ENCODE peak calls at places on chromosomes 16 and 17, in nine cellular contexts. K is SK-N-SH, T is astrocyte of the spinal cord, P is WERI-Rb-1, R is thoracic aorta, C is choroid plexus epithelial cell, Q is AG10803, I is Panc1, Z is H1. M is an unnamed sample.

GRCh38 chr16:75288181-75288580 is 36.8 kb upstream of the BCAR1 start:
- DNase-seq in K (peak), T (no peak), P (no peak), R (no peak), C (no peak), Q (peak), I (no peak), Z (no peak), M (no peak)

GRCh38 chr17:74211929-74212261 is 1.5 kb upstream of the TTYH2 start:
- DNase-seq in K (no peak), T (no peak), P (no peak), R (no peak), C (peak), Q (no peak), I (no peak), Z (no peak), M (no peak)

GRCh38 chr16:77571463-77571862 is 136.6 kb upstream of the ADAMTS18 start:
- DNase-seq in K (no peak), T (no peak), P (no peak), R (no peak), C (no peak), Q (no peak), I (no peak), Z (no peak), M (no peak)

GRCh38 chr17:58301504-58302150 is 20.9 kb upstream of the MPO start:
- DNase-seq in K (no peak), T (no peak), P (no peak), R (no peak), C (no peak), Q (no peak), I (no peak), Z (no peak), M (no peak)

GRCh38 chr16:71289732-71290062 is 495 bp upstream of the CMTR2 start:
- DNase-seq in K (no peak), T (no peak), P (no peak), R (no peak), C (no peak), Q (no peak), I (no peak), Z (no peak), M (no peak)

GRCh38 chr17:47797797-47798196 is 23.8 kb downstream of the OSBPL7 start:
- DNase-seq in K (no peak), T (no peak), P (no peak), R (no peak), C (no peak), Q (no peak), I (no peak), Z (no peak), M (no peak)

GRCh38 chr16:10663146-10663545 is 31.6 kb downstream of the TEKT5 start:
- DNase-seq in K (no peak), T (no peak), P (no peak), R (no peak), C (no peak), Q (no peak), I (no peak), Z (no peak), M (no peak)

GRCh38 chr17:58335779-58336455 is 7.3 kb upstream of the TSPOAP1 start:
- DNase-seq in K (peak), T (no peak), P (no peak), R (no peak), C (no peak), Q (peak), I (no peak), Z (no peak), M (no peak)

GRCh38 chr17:1940810-1941185 is 84.3 kb downstream of the RTN4RL1 start:
- DNase-seq in K (no peak), T (no peak), P (peak), R (no peak), C (no peak), Q (no peak), I (no peak), Z (no peak), M (no peak)

GRCh38 chr17:38762231-38762630 is 9.7 kb downstream of the PSMB3 start:
- DNase-seq in K (no peak), T (no peak), P (no peak), R (no peak), C (no peak), Q (no peak), I (no peak), Z (no peak), M (no peak)

GRCh38 chr17:38766341-38766740 is 13.8 kb downstream of the PSMB3 start:
- DNase-seq in K (no peak), T (no peak), P (no peak), R (no peak), C (no peak), Q (no peak), I (no peak), Z (no peak), M (no peak)

DNA sequence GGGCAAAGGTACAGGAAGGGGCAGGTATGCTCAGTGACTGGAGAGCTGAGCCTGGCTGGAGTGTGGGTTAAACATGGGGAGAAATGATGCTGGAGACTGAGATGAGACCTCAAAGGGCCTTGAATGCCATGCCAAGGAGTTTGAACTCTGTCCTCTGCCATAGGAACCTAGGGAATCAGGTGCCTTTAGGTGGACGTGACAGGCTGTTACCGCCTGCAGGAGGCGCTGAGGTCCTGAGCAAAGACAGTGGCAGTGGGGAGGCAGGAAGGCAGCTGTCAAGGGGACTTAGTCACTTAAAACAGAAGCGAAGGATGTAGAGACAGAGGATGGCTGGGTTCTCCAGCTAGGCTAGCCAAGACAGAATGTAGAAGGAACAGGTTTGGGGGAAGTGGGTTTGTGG is 9.1 kb downstream of the PSMB3 start:
- DNase-seq in K (peak), T (peak), P (peak), R (no peak), C (peak), Q (peak), I (no peak), Z (no peak), M (peak)
- TF ChIP-seq CTCF in K (peak), T (peak), P (peak), R (no peak), C (peak), Q (peak), I (no peak), Z (peak), M (peak)

GRCh38 chr16:87387942-87388817 is 4.0 kb upstream of the MAP1LC3B start:
- DNase-seq in K (peak), T (peak), P (peak), R (peak), C (peak), Q (peak), I (peak), Z (peak), M (peak)
- H3K4me3 ChIP-seq in K (no peak), T (no peak), P (peak), R (peak), C (no peak), Q (peak), I (peak), Z (no peak), M (peak)

DNA sequence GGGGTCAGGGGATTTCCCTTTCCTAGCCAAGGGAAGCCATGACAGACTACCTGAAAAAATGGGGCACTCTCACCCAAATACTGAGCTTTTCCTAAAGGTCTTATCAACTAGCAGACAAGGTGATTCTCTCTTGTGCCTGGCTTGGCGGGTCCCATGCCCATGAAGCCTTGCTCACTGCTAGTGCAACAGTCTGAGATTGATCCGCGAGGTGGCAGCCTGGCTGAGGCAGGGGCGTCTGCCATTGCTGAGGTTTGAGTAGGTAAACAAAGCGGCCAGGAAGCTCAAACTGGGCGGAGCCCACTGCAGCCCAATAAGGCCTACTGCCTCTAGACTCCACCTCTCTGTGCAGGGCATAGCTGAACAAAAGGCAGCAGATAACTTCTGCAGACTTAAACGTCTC is 152.6 kb upstream of the PMFBP1 start:
- DNase-seq in K (no peak), T (no peak), P (no peak), R (no peak), C (no peak), Q (no peak), I (no peak), Z (no peak), M (no peak)
- TF ChIP-seq CTCF in K (no peak), T (no peak), P (no peak), R (no peak), C (no peak), Q (no peak), I (no peak), Z (no peak), M (no peak)

GRCh38 chr17:40065771-40066510 is 3.2 kb downstream of the THRA start:
- DNase-seq in K (no peak), T (no peak), P (no peak), R (no peak), C (no peak), Q (no peak), I (no peak), Z (no peak), M (no peak)
- H3K4me3 ChIP-seq in K (no peak), T (no peak), P (no peak), R (peak), C (no peak), Q (no peak), I (no peak), Z (no peak), M (no peak)

GRCh38 chr16:354286-354881 is 1.9 kb upstream of the AXIN1 start:
- DNase-seq in K (no peak), T (no peak), P (no peak), R (no peak), C (no peak), Q (no peak), I (no peak), Z (no peak), M (peak)

GRCh38 chr16:353404-354285 is 1.1 kb upstream of the AXIN1 start:
- DNase-seq in K (no peak), T (no peak), P (no peak), R (no peak), C (no peak), Q (no peak), I (no peak), Z (no peak), M (peak)

GRCh38 chr16:354971-355441 is 2.5 kb upstream of the AXIN1 start:
- DNase-seq in K (no peak), T (no peak), P (no peak), R (no peak), C (no peak), Q (no peak), I (no peak), Z (no peak), M (no peak)

GRCh38 chr16:351804-352520 is 561 bp downstream of the AXIN1 start:
- DNase-seq in K (no peak), T (no peak), P (no peak), R (no peak), C (no peak), Q (no peak), I (no peak), Z (no peak), M (no peak)

GRCh38 chr16:352547-353403 is at the start of gene AXIN1:
- DNase-seq in K (peak), T (peak), P (peak), R (peak), C (peak), Q (peak), I (peak), Z (peak), M (peak)
- TF ChIP-seq CTCF in K (peak), T (peak), P (peak), R (peak), C (peak), Q (no peak), I (peak), Z (peak), M (peak)

M was measured in bronchial epithelial cell.